ENCODE peak calls at places on chromosomes 5 and 9, in four cellular contexts. C is stimulated activated CD4-positive, alpha-beta T cell treated with anti-CD3 and anti-CD28 coated beads, Interleukin-4, amount 100 ng/mL, for 24 hours; V is NB4; I is NCI-H2081. L is an unnamed sample.

GRCh38 chr9:75164573-75164972 is 76.3 kb downstream of the OSTF1 start:
- DNase-seq in V (no peak), I (no peak), C (no peak), L (no peak)

GRCh38 chr9:70668751-70669150 is 254.3 kb upstream of the KLF9 start:
- DNase-seq in C (no peak), V (no peak), I (no peak), L (no peak)

GRCh38 chr5:56440871-56441740 is 208.0 kb upstream of the ANKRD55 start:
- DNase-seq in V (peak; percentile 70), C (no peak), I (no peak), L (no peak)

GRCh38 chr5:83570916-83571315 is 99.4 kb downstream of the VCAN start:
- DNase-seq in C (no peak), I (no peak), V (no peak), L (no peak)

GRCh38 chr9:13282998-13283397 is 3.5 kb upstream of the MPDZ start:
- DNase-seq in I (no peak), C (no peak), V (no peak), L (no peak)

GRCh38 chr5:32714836-32715235 is 3.7 kb downstream of the NPR3 start:
- DNase-seq in I (no peak), V (no peak), C (no peak), L (no peak)

GRCh38 chr5:110623875-110624274 is 102.6 kb downstream of the TMEM232 start:
- DNase-seq in I (no peak), V (no peak), C (no peak), L (no peak)

GRCh38 chr5:73998496-73998895 is 372.5 kb downstream of the ARHGEF28 start:
- DNase-seq in I (peak; percentile 19), C (no peak), V (no peak), L (no peak)

GRCh38 chr5:41871866-41872265 is 1.6 kb upstream of the OXCT1 start:
- DNase-seq in V (no peak), C (no peak), I (no peak), L (no peak)

L was measured in ELF-1.